ENCODE peak calls at places on chromosomes 2 and 18, in nine cellular contexts. S, Z, I, Y, F, Q, O, N and W are unnamed samples. For H3K4me1 and H3K9me3, the result is how much of the 10 kb centered on the place peaks cover.

GRCh38 chr2:159030674-159031380 is 62.4 kb downstream of the TANC1 start:
- DNase-seq in S (peak), Z (peak), I (peak), Y (peak), F (no peak), Q (peak), O (peak), N (no peak), W (peak)

GRCh38 chr2:86412007-86412406 is 29.2 kb upstream of the KDM3A start:
- DNase-seq in S (no peak), Z (no peak), I (no peak), Y (no peak), F (no peak), Q (no peak), O (no peak), N (no peak), W (no peak)

GRCh38 chr2:102051659-102052366 is 60.1 kb downstream of the IL1R2 start:
- DNase-seq in S (no peak), Z (no peak), I (peak), Y (no peak), F (no peak), Q (no peak), O (no peak), N (no peak), W (no peak)

GRCh38 chr2:212732860-212733259 is 194.3 kb upstream of the ERBB4 start:
- DNase-seq in S (no peak), Z (no peak), I (peak), Y (no peak), F (no peak), Q (no peak), O (no peak), N (no peak), W (no peak)

GRCh38 chr2:20755132-20755800 is 67.6 kb downstream of the LDAH start:
- DNase-seq in S (no peak), Z (no peak), I (peak), Y (no peak), F (no peak), Q (no peak), O (no peak), N (peak), W (no peak)

GRCh38 chr2:148561389-148561788 is 83.2 kb upstream of the EPC2 start:
- DNase-seq in S (no peak), Z (no peak), I (no peak), Y (no peak), F (no peak), Q (no peak), O (no peak), N (no peak), W (no peak)

GRCh38 chr18:37322497-37323035 is 243.0 kb downstream of the CELF4 start:
- DNase-seq in S (no peak), Z (peak), I (peak), Y (peak), F (no peak), Q (no peak), O (no peak), N (peak), W (no peak)

GRCh38 chr2:41698787-41699422 is 348.9 kb upstream of the PKDCC start:
- DNase-seq in S (no peak), Z (no peak), I (no peak), Y (peak), F (peak), Q (peak), O (no peak), N (peak), W (no peak)

GRCh38 chr2:173462908-173463840 is 108.5 kb downstream of the CDCA7 start:
- DNase-seq in S (no peak), Z (peak), I (no peak), Y (no peak), F (no peak), Q (no peak), O (no peak), N (no peak), W (no peak)

GRCh38 chr2:127064642-127065250 is 42.2 kb downstream of the BIN1 start:
- DNase-seq in S (peak), Z (peak), I (peak), Y (peak), F (peak), Q (peak), O (peak), N (no peak), W (peak)

GRCh38 chr2:80610108-80610507 is 305.6 kb upstream of the LRRTM1 start:
- DNase-seq in S (no peak), Z (no peak), I (no peak), Y (no peak), F (no peak), Q (no peak), O (no peak), N (no peak), W (no peak)

GRCh38 chr2:161992526-161992925 is 81.5 kb downstream of the DPP4 start:
- DNase-seq in S (no peak), Z (no peak), I (no peak), Y (no peak), F (no peak), Q (no peak), O (no peak), N (no peak), W (no peak)

GRCh38 chr2:234453216-234453615 is 43.7 kb downstream of the ARL4C start:
- DNase-seq in S (no peak), Z (no peak), I (no peak), Y (no peak), F (no peak), Q (peak), O (no peak), N (no peak), W (no peak)

GRCh38 chr2:43220982-43221659 is 5.3 kb downstream of the ZFP36L2 start:
- DNase-seq in S (peak), Z (no peak), I (peak), Y (peak), F (peak), Q (peak), O (peak), N (peak), W (peak)

GRCh38 chr2:126838718-126838985 is 60.0 kb upstream of the TEX51 start:
- DNase-seq in S (no peak), Z (no peak), I (no peak), Y (no peak), F (no peak), Q (peak), O (no peak), N (no peak), W (no peak)

GRCh38 chr2:98528349-98528748 is 80.0 kb downstream of the COA5 start:
- DNase-seq in S (no peak), Z (no peak), I (no peak), Y (no peak), F (no peak), Q (no peak), O (no peak), N (no peak), W (no peak)

GRCh38 chr2:170763232-170763631 is 6.9 kb upstream of the ERICH2 start:
- DNase-seq in S (no peak), Z (no peak), I (no peak), Y (no peak), F (no peak), Q (no peak), O (no peak), N (no peak), W (no peak)

GRCh38 chr18:77102246-77103040 is 30.1 kb downstream of the MBP start:
- DNase-seq in S (no peak), Z (no peak), I (peak), Y (no peak), F (no peak), Q (no peak), O (no peak), N (peak), W (no peak)

GRCh38 chr18:46622999-46623398 is 34.0 kb downstream of the LOXHD1 start:
- DNase-seq in S (no peak), Z (no peak), I (peak), Y (no peak), F (no peak), Q (no peak), O (no peak), N (peak), W (no peak)

GRCh38 chr2:95759481-95760246 is 167.9 kb downstream of the TRIM43 start:
- DNase-seq in S (no peak), Z (no peak), I (no peak), Y (no peak), F (no peak), Q (no peak), O (no peak), N (no peak), W (no peak)

GRCh38 chr2:151258121-151258520 is 3.5 kb downstream of the RBM43 start:
- DNase-seq in S (no peak), Z (no peak), I (peak), Y (no peak), F (no peak), Q (no peak), O (no peak), N (no peak), W (no peak)
- H3K4me1 ChIP-seq in S (under half), Z (under half), I (under half), Y (under half), F (under half), Q (under half), O (under half), N (under half), W (under half)

GRCh38 chr2:3289526-3289925 is 88.1 kb downstream of the EIPR1 start:
- DNase-seq in S (no peak), Z (no peak), I (no peak), Y (no peak), F (no peak), Q (peak), O (no peak), N (no peak), W (no peak)

GRCh38 chr2:3289971-3290370 is 87.6 kb downstream of the EIPR1 start:
- DNase-seq in S (peak), Z (no peak), I (no peak), Y (no peak), F (no peak), Q (no peak), O (no peak), N (no peak), W (no peak)

GRCh38 chr2:3288455-3289163 is 89.0 kb downstream of the EIPR1 start:
- DNase-seq in S (peak), Z (no peak), I (no peak), Y (no peak), F (no peak), Q (peak), O (no peak), N (no peak), W (no peak)

GRCh38 chr2:3287896-3288295 is 89.7 kb downstream of the EIPR1 start:
- DNase-seq in S (peak), Z (no peak), I (no peak), Y (no peak), F (no peak), Q (no peak), O (no peak), N (no peak), W (no peak)

DNA sequence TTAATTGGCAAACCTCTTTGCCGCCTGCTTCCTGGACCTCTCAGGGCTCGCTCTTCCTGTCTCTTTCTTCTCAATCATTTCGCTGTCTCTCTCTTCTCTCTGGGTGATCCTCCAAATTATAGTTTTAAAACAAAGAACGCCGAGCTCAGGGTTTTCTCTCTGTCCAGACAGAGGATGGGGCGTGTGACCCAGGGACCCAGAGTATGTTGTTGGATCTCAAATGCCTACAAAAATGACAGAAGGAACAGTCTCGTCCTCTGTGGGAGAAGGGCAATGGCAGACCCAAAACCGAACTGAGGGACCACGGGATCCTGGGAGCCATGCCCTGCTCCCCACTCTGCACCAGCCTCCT is 88.5 kb downstream of the EIPR1 start:
- DNase-seq in S (peak), Z (no peak), I (no peak), Y (no peak), F (no peak), Q (peak), O (no peak), N (no peak), W (no peak)
- H3K9me3 ChIP-seq in S (under half), Z (under half), I (under half), Y (under half), F (under half), Q (under half), O (under half), N (under half), W (under half)

GRCh38 chr2:134256961-134257360 is 3.1 kb downstream of the MGAT5 start:
- DNase-seq in S (no peak), Z (no peak), I (no peak), Y (no peak), F (no peak), Q (no peak), O (no peak), N (no peak), W (no peak)

GRCh38 chr2:134258684-134259408 is 5.0 kb downstream of the MGAT5 start:
- DNase-seq in S (no peak), Z (no peak), I (no peak), Y (peak), F (no peak), Q (no peak), O (no peak), N (peak), W (no peak)

GRCh38 chr2:134259571-134259970 is 5.7 kb downstream of the MGAT5 start:
- DNase-seq in S (no peak), Z (no peak), I (peak), Y (no peak), F (no peak), Q (no peak), O (no peak), N (no peak), W (no peak)

GRCh38 chr2:134257516-134257915 is 3.6 kb downstream of the MGAT5 start:
- DNase-seq in S (no peak), Z (no peak), I (no peak), Y (no peak), F (no peak), Q (no peak), O (no peak), N (no peak), W (no peak)

GRCh38 chr2:134257965-134258683 is 4.3 kb downstream of the MGAT5 start:
- DNase-seq in S (no peak), Z (no peak), I (no peak), Y (no peak), F (no peak), Q (no peak), O (no peak), N (no peak), W (no peak)
- H3K4me1 ChIP-seq in S (under half), Z (under half), I (under half), Y (under half), F (under half), Q (under half), O (half or more), N (half or more), W (under half)

DNA sequence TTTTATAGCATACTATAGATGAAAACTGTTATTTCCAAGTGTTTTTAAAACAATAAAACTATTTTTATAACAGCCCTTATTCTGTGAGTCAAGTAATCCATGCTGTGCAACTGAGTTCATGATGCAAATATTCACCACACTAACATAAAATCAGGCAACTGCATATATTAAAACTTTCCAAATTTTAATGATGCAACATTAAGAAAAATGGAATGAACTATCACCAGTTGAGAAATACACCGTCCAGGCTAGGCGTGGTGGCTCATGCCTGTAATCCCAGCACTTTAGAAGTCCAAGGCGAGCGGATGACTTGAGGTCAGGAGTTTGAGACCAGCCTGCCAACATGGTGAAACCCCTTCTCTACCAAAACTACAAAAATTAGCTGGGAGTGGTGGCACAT is 114.5 kb downstream of the CDH2 start:
- DNase-seq in S (no peak), Z (no peak), I (no peak), Y (no peak), F (no peak), Q (no peak), O (no peak), N (no peak), W (no peak)
- H3K9me3 ChIP-seq in S (under half), Z (under half), I (under half), Y (under half), F (under half), Q (under half), O (under half), N (under half), W (under half)

GRCh38 chr2:207530160-207531023 is 630 bp downstream of the CREB1 start:
- DNase-seq in S (peak), Z (peak), I (no peak), Y (peak), F (peak), Q (peak), O (no peak), N (peak), W (peak)
- H3K4me1 ChIP-seq in S (under half), Z (under half), I (under half), Y (under half), F (under half), Q (under half), O (under half), N (under half), W (under half)

GRCh38 chr18:9762561-9762960 is 54.5 kb downstream of the RAB31 start:
- DNase-seq in S (no peak), Z (no peak), I (no peak), Y (no peak), F (no peak), Q (no peak), O (no peak), N (no peak), W (no peak)

GRCh38 chr18:9766076-9766481 is 58.0 kb downstream of the RAB31 start:
- DNase-seq in S (no peak), Z (no peak), I (no peak), Y (no peak), F (no peak), Q (no peak), O (no peak), N (no peak), W (peak)

GRCh38 chr18:9765505-9765904 is 57.4 kb downstream of the RAB31 start:
- DNase-seq in S (no peak), Z (peak), I (no peak), Y (no peak), F (no peak), Q (no peak), O (no peak), N (no peak), W (no peak)

GRCh38 chr18:9763157-9763556 is 55.1 kb downstream of the RAB31 start:
- DNase-seq in S (no peak), Z (no peak), I (no peak), Y (no peak), F (no peak), Q (no peak), O (no peak), N (no peak), W (no peak)

DNA sequence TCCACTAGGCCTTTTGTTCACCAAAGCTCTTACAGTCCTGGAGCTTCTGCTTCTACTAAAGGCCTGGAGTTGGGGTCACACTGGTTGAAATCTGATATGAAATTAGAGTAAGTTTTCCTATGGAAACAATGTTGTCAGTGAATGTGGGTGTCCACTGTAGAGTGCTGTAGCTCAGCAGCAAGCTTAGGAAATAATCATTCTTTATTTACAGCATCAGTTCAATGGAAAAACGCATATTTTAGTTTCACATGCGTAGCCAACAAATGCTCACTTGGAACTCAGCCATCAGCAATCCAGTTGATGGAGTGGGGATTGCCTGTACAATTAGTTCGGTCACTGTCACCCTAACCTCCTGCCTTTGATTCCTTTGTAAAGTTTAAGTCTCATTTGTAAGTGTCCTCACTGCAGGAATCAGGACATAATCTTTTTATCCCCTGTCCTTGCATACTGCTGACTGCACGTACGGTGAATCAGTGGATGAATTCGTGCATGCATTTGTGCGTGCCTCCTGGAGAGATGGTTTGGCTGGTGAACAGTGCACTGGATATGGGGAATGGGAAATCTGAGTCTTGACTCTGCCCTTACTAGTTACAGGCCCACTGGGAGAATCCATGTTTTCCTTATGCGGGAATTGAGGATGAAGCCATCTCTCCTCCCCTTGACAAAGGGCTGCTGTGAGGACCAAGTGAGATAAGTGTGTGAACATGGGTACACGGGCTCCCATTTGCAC is 55.9 kb downstream of the RAB31 start:
- DNase-seq in S (no peak), Z (no peak), I (no peak), Y (no peak), F (no peak), Q (no peak), O (no peak), N (no peak), W (no peak)
- H3K9me3 ChIP-seq in S (under half), Z (under half), I (under half), Y (under half), F (under half), Q (under half), O (under half), N (under half), W (under half)

GRCh38 chr2:239299218-239299939 is 101.4 kb downstream of the HDAC4 start:
- DNase-seq in S (peak), Z (peak), I (no peak), Y (no peak), F (peak), Q (peak), O (no peak), N (no peak), W (peak)
- H3K4me1 ChIP-seq in S (under half), Z (half or more), I (under half), Y (under half), F (under half), Q (under half), O (half or more), N (under half), W (under half)